ENCODE peak calls at places on chromosomes 2 and 18, in ten cellular contexts. One of them, this sample, is unnamed.

GRCh38 chr18:75365230-75365629 is 62.3 kb downstream of the SMIM21 start:
- DNase-seq in CD8-positive, alpha-beta memory T cell: no peak
- DNase-seq in nucleus accumbens: no peak
- DNase-seq in stimulated activated CD8-positive, alpha-beta memory T cell treated with anti-CD3 and anti-CD28 coated beads, Interleukin-4, amount 100 ng/mL, for 24 hours: no peak
- DNase-seq in Calu3: no peak
- DNase-seq in GM04504: no peak
- DNase-seq in CD8-positive, alpha-beta T cell: no peak
- DNase-seq in sigmoid colon: no peak
- DNase-seq in caudate nucleus: no peak
- DNase-seq in DMS53: no peak
- DNase-seq in this sample: no peak

GRCh38 chr18:66495844-66496243 is 108.0 kb downstream of the CDH19 start:
- DNase-seq in CD8-positive, alpha-beta memory T cell: no peak
- DNase-seq in nucleus accumbens: peak
- DNase-seq in stimulated activated CD8-positive, alpha-beta memory T cell treated with anti-CD3 and anti-CD28 coated beads, Interleukin-4, amount 100 ng/mL, for 24 hours: no peak
- DNase-seq in Calu3: peak
- DNase-seq in GM04504: no peak
- DNase-seq in CD8-positive, alpha-beta T cell: no peak
- DNase-seq in sigmoid colon: no peak
- DNase-seq in caudate nucleus: no peak
- DNase-seq in DMS53: peak
- DNase-seq in this sample: peak

GRCh38 chr2:30335981-30336538 is 104.7 kb downstream of the LBH start:
- DNase-seq in CD8-positive, alpha-beta memory T cell: no peak
- DNase-seq in nucleus accumbens: no peak
- DNase-seq in stimulated activated CD8-positive, alpha-beta memory T cell treated with anti-CD3 and anti-CD28 coated beads, Interleukin-4, amount 100 ng/mL, for 24 hours: no peak
- DNase-seq in Calu3: no peak
- DNase-seq in GM04504: no peak
- DNase-seq in CD8-positive, alpha-beta T cell: no peak
- DNase-seq in sigmoid colon: no peak
- DNase-seq in caudate nucleus: no peak
- DNase-seq in DMS53: no peak
- DNase-seq in this sample: no peak

GRCh38 chr2:142234701-142235100 is 103.9 kb upstream of the LRP1B start:
- DNase-seq in CD8-positive, alpha-beta memory T cell: no peak
- DNase-seq in nucleus accumbens: no peak
- DNase-seq in stimulated activated CD8-positive, alpha-beta memory T cell treated with anti-CD3 and anti-CD28 coated beads, Interleukin-4, amount 100 ng/mL, for 24 hours: no peak
- DNase-seq in Calu3: no peak
- DNase-seq in GM04504: no peak
- DNase-seq in CD8-positive, alpha-beta T cell: no peak
- DNase-seq in sigmoid colon: no peak
- DNase-seq in caudate nucleus: no peak
- DNase-seq in DMS53: no peak
- DNase-seq in this sample: peak

GRCh38 chr2:167825664-167826063 is 421.7 kb downstream of the STK39 start:
- DNase-seq in CD8-positive, alpha-beta memory T cell: no peak
- DNase-seq in nucleus accumbens: no peak
- DNase-seq in stimulated activated CD8-positive, alpha-beta memory T cell treated with anti-CD3 and anti-CD28 coated beads, Interleukin-4, amount 100 ng/mL, for 24 hours: no peak
- DNase-seq in Calu3: no peak
- DNase-seq in GM04504: no peak
- DNase-seq in CD8-positive, alpha-beta T cell: no peak
- DNase-seq in sigmoid colon: no peak
- DNase-seq in caudate nucleus: no peak
- DNase-seq in DMS53: no peak
- DNase-seq in this sample: peak

GRCh38 chr2:241872313-241872642 is 2.7 kb downstream of the RTP5 start:
- DNase-seq in CD8-positive, alpha-beta memory T cell: no peak
- DNase-seq in nucleus accumbens: no peak
- DNase-seq in stimulated activated CD8-positive, alpha-beta memory T cell treated with anti-CD3 and anti-CD28 coated beads, Interleukin-4, amount 100 ng/mL, for 24 hours: no peak
- DNase-seq in Calu3: no peak
- DNase-seq in GM04504: no peak
- DNase-seq in CD8-positive, alpha-beta T cell: no peak
- DNase-seq in sigmoid colon: no peak
- DNase-seq in caudate nucleus: no peak
- DNase-seq in DMS53: no peak
- DNase-seq in this sample: no peak

GRCh38 chr2:230914886-230915285 is 10.2 kb downstream of the GPR55 start:
- DNase-seq in CD8-positive, alpha-beta memory T cell: no peak
- DNase-seq in nucleus accumbens: no peak
- DNase-seq in stimulated activated CD8-positive, alpha-beta memory T cell treated with anti-CD3 and anti-CD28 coated beads, Interleukin-4, amount 100 ng/mL, for 24 hours: no peak
- DNase-seq in Calu3: no peak
- DNase-seq in GM04504: no peak
- DNase-seq in CD8-positive, alpha-beta T cell: no peak
- DNase-seq in sigmoid colon: no peak
- DNase-seq in caudate nucleus: no peak
- DNase-seq in DMS53: no peak
- DNase-seq in this sample: no peak

GRCh38 chr2:15548974-15549373 is 12.2 kb downstream of the NBAS start:
- DNase-seq in CD8-positive, alpha-beta memory T cell: no peak
- DNase-seq in nucleus accumbens: no peak
- DNase-seq in stimulated activated CD8-positive, alpha-beta memory T cell treated with anti-CD3 and anti-CD28 coated beads, Interleukin-4, amount 100 ng/mL, for 24 hours: no peak
- DNase-seq in Calu3: no peak
- DNase-seq in GM04504: no peak
- DNase-seq in CD8-positive, alpha-beta T cell: no peak
- DNase-seq in sigmoid colon: no peak
- DNase-seq in caudate nucleus: no peak
- DNase-seq in DMS53: no peak
- DNase-seq in this sample: no peak

GRCh38 chr2:117935954-117936353 is 77.9 kb downstream of the CCDC93 start:
- DNase-seq in CD8-positive, alpha-beta memory T cell: no peak
- DNase-seq in nucleus accumbens: no peak
- DNase-seq in stimulated activated CD8-positive, alpha-beta memory T cell treated with anti-CD3 and anti-CD28 coated beads, Interleukin-4, amount 100 ng/mL, for 24 hours: no peak
- DNase-seq in Calu3: no peak
- DNase-seq in GM04504: no peak
- DNase-seq in CD8-positive, alpha-beta T cell: no peak
- DNase-seq in sigmoid colon: no peak
- DNase-seq in caudate nucleus: no peak
- DNase-seq in DMS53: no peak
- DNase-seq in this sample: no peak

GRCh38 chr2:200199576-200200263 is 106.8 kb upstream of the SPATS2L start:
- DNase-seq in CD8-positive, alpha-beta memory T cell: no peak
- DNase-seq in nucleus accumbens: no peak
- DNase-seq in stimulated activated CD8-positive, alpha-beta memory T cell treated with anti-CD3 and anti-CD28 coated beads, Interleukin-4, amount 100 ng/mL, for 24 hours: no peak
- DNase-seq in Calu3: peak
- DNase-seq in GM04504: no peak
- DNase-seq in CD8-positive, alpha-beta T cell: no peak
- DNase-seq in sigmoid colon: no peak
- DNase-seq in caudate nucleus: no peak
- DNase-seq in DMS53: peak
- DNase-seq in this sample: no peak

GRCh38 chr2:12325806-12326205 is 390.9 kb upstream of the TRIB2 start:
- DNase-seq in CD8-positive, alpha-beta memory T cell: no peak
- DNase-seq in nucleus accumbens: no peak
- DNase-seq in stimulated activated CD8-positive, alpha-beta memory T cell treated with anti-CD3 and anti-CD28 coated beads, Interleukin-4, amount 100 ng/mL, for 24 hours: no peak
- DNase-seq in Calu3: no peak
- DNase-seq in GM04504: no peak
- DNase-seq in CD8-positive, alpha-beta T cell: no peak
- DNase-seq in sigmoid colon: no peak
- DNase-seq in caudate nucleus: no peak
- DNase-seq in DMS53: no peak
- DNase-seq in this sample: peak